ENCODE peak calls at places on chromosomes 2 and 18, in seven cellular contexts. One of them, this sample, is unnamed.

GRCh38 chr2:128311755-128312341 is 6.8 kb downstream of the HS6ST1 start:
- DNase-seq in GM23338: no peak
- DNase-seq in neural progenitor cell: peak
- DNase-seq in GM23248: no peak
- DNase-seq in HCT116: no peak
- DNase-seq in SK-N-SH: peak
- DNase-seq in PC-3: no peak
- DNase-seq in this sample: no peak

GRCh38 chr2:241817126-241817820 is 8.3 kb downstream of the NEU4 start:
- DNase-seq in GM23248: no peak
- DNase-seq in SK-N-SH: no peak
- DNase-seq in neural progenitor cell: no peak
- DNase-seq in GM23338: no peak
- DNase-seq in HCT116: no peak
- DNase-seq in PC-3: no peak
- DNase-seq in this sample: no peak

GRCh38 chr18:8625693-8626092 is 16.5 kb downstream of the RAB12 start:
- DNase-seq in GM23248: no peak
- DNase-seq in neural progenitor cell: no peak
- DNase-seq in GM23338: no peak
- DNase-seq in HCT116: no peak
- DNase-seq in PC-3: no peak
- DNase-seq in SK-N-SH: no peak
- DNase-seq in this sample: no peak

GRCh38 chr2:222479855-222480254 is 55.5 kb downstream of the SGPP2 start:
- DNase-seq in neural progenitor cell: no peak
- DNase-seq in GM23248: no peak
- DNase-seq in SK-N-SH: no peak
- DNase-seq in GM23338: no peak
- DNase-seq in PC-3: no peak
- DNase-seq in HCT116: no peak
- DNase-seq in this sample: no peak

GRCh38 chr2:240589381-240589780 is 2.8 kb downstream of the CAPN10 start:
- DNase-seq in SK-N-SH: no peak
- DNase-seq in GM23338: no peak
- DNase-seq in GM23248: no peak
- DNase-seq in HCT116: no peak
- DNase-seq in neural progenitor cell: no peak
- DNase-seq in PC-3: no peak
- DNase-seq in this sample: no peak

GRCh38 chr2:202377308-202377736 is 1.2 kb downstream of the BMPR2 start:
- DNase-seq in SK-N-SH: peak
- DNase-seq in HCT116: no peak
- DNase-seq in PC-3: peak
- DNase-seq in GM23338: peak
- DNase-seq in neural progenitor cell: peak
- DNase-seq in GM23248: peak
- DNase-seq in this sample: no peak

GRCh38 chr2:43519711-43520221 is 76.1 kb downstream of the THADA start:
- DNase-seq in SK-N-SH: no peak
- DNase-seq in GM23338: peak
- DNase-seq in PC-3: peak
- DNase-seq in GM23248: peak
- DNase-seq in neural progenitor cell: peak
- DNase-seq in HCT116: no peak
- DNase-seq in this sample: no peak

GRCh38 chr2:102186676-102187190 is at the start of gene IL1RL2:
- DNase-seq in neural progenitor cell: no peak
- DNase-seq in PC-3: no peak
- DNase-seq in GM23248: peak
- DNase-seq in SK-N-SH: no peak
- DNase-seq in GM23338: no peak
- DNase-seq in HCT116: no peak
- DNase-seq in this sample: no peak

GRCh38 chr2:176763871-176764404 is 448.7 kb upstream of the HNRNPA3 start:
- DNase-seq in GM23248: peak
- DNase-seq in PC-3: no peak
- DNase-seq in SK-N-SH: no peak
- DNase-seq in HCT116: no peak
- DNase-seq in GM23338: peak
- DNase-seq in neural progenitor cell: peak
- DNase-seq in this sample: no peak

GRCh38 chr2:176769499-176770350 is 442.9 kb upstream of the HNRNPA3 start:
- DNase-seq in GM23338: no peak
- DNase-seq in PC-3: no peak
- DNase-seq in HCT116: no peak
- DNase-seq in neural progenitor cell: no peak
- DNase-seq in GM23248: peak
- DNase-seq in SK-N-SH: no peak
- DNase-seq in this sample: no peak

GRCh38 chr2:176766005-176766404 is 446.6 kb upstream of the HNRNPA3 start:
- DNase-seq in PC-3: no peak
- DNase-seq in GM23248: no peak
- DNase-seq in GM23338: no peak
- DNase-seq in SK-N-SH: no peak
- DNase-seq in HCT116: no peak
- DNase-seq in neural progenitor cell: no peak
- DNase-seq in this sample: no peak

GRCh38 chr2:176769021-176769420 is 443.6 kb upstream of the HNRNPA3 start:
- DNase-seq in neural progenitor cell: no peak
- DNase-seq in PC-3: no peak
- DNase-seq in GM23338: no peak
- DNase-seq in SK-N-SH: no peak
- DNase-seq in GM23248: no peak
- DNase-seq in HCT116: no peak
- DNase-seq in this sample: no peak

DNA sequence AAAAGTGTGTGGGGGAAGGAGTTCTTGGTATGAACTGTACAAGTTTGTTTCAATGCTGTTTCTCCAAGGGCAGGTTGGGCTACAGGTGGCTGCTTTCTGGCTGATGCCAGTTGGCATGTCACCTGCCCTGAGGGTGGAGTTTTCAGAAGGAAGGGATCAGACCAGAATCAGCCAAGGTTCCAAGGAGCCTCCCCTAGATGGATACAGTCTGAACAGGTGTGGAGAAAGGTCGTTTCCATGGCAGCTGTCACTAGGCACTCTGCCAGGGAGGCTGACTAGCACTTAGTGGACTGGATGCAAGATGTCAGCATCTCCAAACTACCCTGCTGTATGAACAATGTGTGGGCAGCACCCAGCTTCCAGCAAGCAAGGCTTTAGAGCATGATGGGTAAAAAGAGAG is 444.4 kb upstream of the HNRNPA3 start:
- DNase-seq in GM23248: no peak
- DNase-seq in PC-3: peak
- DNase-seq in HCT116: no peak
- DNase-seq in neural progenitor cell: no peak
- DNase-seq in GM23338: no peak
- DNase-seq in SK-N-SH: no peak
- DNase-seq in this sample: no peak
- TF ChIP-seq EZH2phosphoT487 in GM23248: no peak
- TF ChIP-seq EZH2phosphoT487 in PC-3: no peak
- TF ChIP-seq EZH2phosphoT487 in HCT116: no peak
- TF ChIP-seq EZH2phosphoT487 in neural progenitor cell: no peak
- TF ChIP-seq EZH2phosphoT487 in GM23338: no peak
- TF ChIP-seq EZH2phosphoT487 in SK-N-SH: no peak
- TF ChIP-seq EZH2phosphoT487 in this sample: no peak

GRCh38 chr18:46262856-46263255 is 158.7 kb downstream of the HAUS1 start:
- DNase-seq in neural progenitor cell: no peak
- DNase-seq in PC-3: no peak
- DNase-seq in HCT116: no peak
- DNase-seq in SK-N-SH: no peak
- DNase-seq in GM23338: no peak
- DNase-seq in GM23248: no peak
- DNase-seq in this sample: no peak

GRCh38 chr18:46264255-46264654 is 160.1 kb downstream of the HAUS1 start:
- DNase-seq in SK-N-SH: no peak
- DNase-seq in neural progenitor cell: peak
- DNase-seq in GM23338: peak
- DNase-seq in PC-3: no peak
- DNase-seq in GM23248: peak
- DNase-seq in HCT116: peak
- DNase-seq in this sample: no peak

GRCh38 chr18:46260016-46260878 is 156.1 kb downstream of the HAUS1 start:
- DNase-seq in HCT116: no peak
- DNase-seq in GM23338: no peak
- DNase-seq in GM23248: peak
- DNase-seq in SK-N-SH: no peak
- DNase-seq in neural progenitor cell: no peak
- DNase-seq in PC-3: peak
- DNase-seq in this sample: no peak

GRCh38 chr18:46260879-46261143 is 156.6 kb downstream of the HAUS1 start:
- DNase-seq in GM23338: no peak
- DNase-seq in PC-3: peak
- DNase-seq in SK-N-SH: no peak
- DNase-seq in neural progenitor cell: no peak
- DNase-seq in GM23248: no peak
- DNase-seq in HCT116: no peak
- DNase-seq in this sample: no peak

GRCh38 chr18:46261799-46262198 is 157.6 kb downstream of the HAUS1 start:
- DNase-seq in neural progenitor cell: no peak
- DNase-seq in GM23338: peak
- DNase-seq in HCT116: no peak
- DNase-seq in SK-N-SH: no peak
- DNase-seq in GM23248: peak
- DNase-seq in PC-3: no peak
- DNase-seq in this sample: no peak
- TF ChIP-seq EZH2phosphoT487 in neural progenitor cell: no peak
- TF ChIP-seq EZH2phosphoT487 in GM23338: no peak
- TF ChIP-seq EZH2phosphoT487 in HCT116: no peak
- TF ChIP-seq EZH2phosphoT487 in SK-N-SH: no peak
- TF ChIP-seq EZH2phosphoT487 in GM23248: no peak
- TF ChIP-seq EZH2phosphoT487 in PC-3: no peak
- TF ChIP-seq EZH2phosphoT487 in this sample: no peak

DNA sequence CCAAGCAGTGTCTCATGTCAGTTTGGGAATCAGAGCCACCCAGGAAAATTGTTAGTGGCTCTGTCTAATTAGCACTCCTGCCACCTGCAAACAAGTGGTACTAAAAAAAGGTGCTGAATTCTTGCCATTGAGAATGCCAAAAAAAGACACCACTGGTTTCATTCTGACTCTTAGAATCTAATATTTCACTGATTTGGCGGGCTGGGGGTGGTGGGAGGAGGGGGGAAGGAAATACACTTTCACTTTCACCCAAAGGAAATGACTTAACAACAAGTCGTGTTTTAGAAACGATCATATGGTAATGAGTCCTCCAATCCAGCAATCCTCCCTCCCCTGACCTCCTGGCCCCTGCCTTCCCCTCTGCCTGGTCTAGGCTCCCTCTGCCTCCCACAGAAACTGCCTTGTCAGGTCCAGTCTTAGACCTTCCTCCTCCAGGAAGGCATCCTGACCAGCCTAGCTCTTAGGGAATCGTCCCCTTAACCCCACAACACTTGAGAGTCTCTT is 4.4 kb upstream of the KLHL29 start:
- DNase-seq in PC-3: peak
- DNase-seq in HCT116: no peak
- DNase-seq in SK-N-SH: no peak
- DNase-seq in neural progenitor cell: no peak
- DNase-seq in GM23338: no peak
- DNase-seq in GM23248: no peak
- DNase-seq in this sample: peak
- TF ChIP-seq EZH2phosphoT487 in PC-3: no peak
- TF ChIP-seq EZH2phosphoT487 in HCT116: no peak
- TF ChIP-seq EZH2phosphoT487 in SK-N-SH: no peak
- TF ChIP-seq EZH2phosphoT487 in neural progenitor cell: no peak
- TF ChIP-seq EZH2phosphoT487 in GM23338: no peak
- TF ChIP-seq EZH2phosphoT487 in GM23248: no peak
- TF ChIP-seq EZH2phosphoT487 in this sample: no peak

DNA sequence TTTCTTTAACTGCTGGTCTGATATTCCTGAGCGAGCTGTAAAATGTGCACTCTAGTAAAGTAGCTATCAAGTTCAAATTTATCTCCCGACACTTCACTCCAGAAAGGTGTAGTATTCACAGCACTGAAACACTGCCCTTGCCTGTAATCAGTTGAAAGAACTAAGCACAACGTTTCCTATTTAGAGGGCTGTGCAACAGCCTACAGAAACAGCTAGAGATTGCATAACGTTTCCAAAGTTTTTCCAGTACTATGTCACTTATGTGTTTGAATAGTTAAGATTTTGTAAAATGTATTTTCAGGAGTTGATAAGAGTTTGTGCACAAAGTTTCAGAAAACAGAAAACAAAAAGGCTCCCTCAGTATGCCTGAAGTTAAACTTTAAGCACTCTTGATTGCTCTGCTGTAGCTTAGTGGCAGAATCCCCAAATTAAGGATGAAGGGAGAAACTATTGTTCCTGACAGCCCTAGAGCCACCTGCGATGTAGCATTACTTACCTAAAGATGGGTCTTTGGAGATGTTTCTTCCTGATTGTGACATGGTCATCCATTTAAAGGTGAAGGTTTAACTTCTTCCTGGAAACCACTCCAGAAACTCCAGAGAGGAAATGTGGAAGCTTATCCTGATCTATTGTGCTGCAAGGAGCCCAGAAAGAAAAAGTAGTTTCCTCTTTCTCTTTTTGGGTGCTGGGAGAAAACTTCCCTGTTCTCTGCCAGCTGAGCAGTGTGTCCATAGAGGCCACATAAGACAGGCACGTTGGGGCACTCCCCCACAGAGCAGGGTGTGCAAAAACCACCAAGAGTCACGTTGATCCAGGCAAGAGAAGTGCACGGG is 538 bp downstream of the PDE1A start:
- DNase-seq in GM23248: peak
- DNase-seq in SK-N-SH: no peak
- DNase-seq in PC-3: no peak
- DNase-seq in HCT116: no peak
- DNase-seq in GM23338: no peak
- DNase-seq in neural progenitor cell: no peak
- DNase-seq in this sample: no peak
- TF ChIP-seq EZH2phosphoT487 in GM23248: no peak
- TF ChIP-seq EZH2phosphoT487 in SK-N-SH: no peak
- TF ChIP-seq EZH2phosphoT487 in PC-3: no peak
- TF ChIP-seq EZH2phosphoT487 in HCT116: no peak
- TF ChIP-seq EZH2phosphoT487 in GM23338: no peak
- TF ChIP-seq EZH2phosphoT487 in neural progenitor cell: no peak
- TF ChIP-seq EZH2phosphoT487 in this sample: no peak

DNA sequence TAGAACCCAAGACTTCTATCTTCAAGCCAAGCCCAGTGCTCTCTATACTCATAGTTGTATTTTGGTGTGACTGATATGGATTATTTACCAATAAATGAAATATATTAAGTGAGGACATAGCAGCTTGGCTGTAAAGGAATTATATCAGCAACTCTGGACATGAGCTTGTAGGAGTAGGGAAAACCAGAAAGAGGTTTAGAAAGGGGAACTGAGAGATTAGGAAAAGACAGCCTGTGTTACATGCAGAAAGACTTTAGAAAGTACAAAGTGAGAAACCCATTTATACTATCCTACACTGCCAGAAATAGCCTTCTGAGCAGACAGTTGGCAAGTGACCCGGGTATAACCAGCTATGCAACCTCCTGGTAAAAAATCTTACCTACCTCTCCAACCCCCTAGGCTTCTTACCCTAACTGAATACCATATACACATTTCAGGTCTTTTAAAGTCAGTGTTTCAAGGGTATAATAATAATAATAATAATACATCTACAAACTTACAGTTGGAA is 134.1 kb downstream of the ANKRD44 start:
- DNase-seq in GM23338: no peak
- DNase-seq in PC-3: no peak
- DNase-seq in HCT116: no peak
- DNase-seq in neural progenitor cell: no peak
- DNase-seq in GM23248: no peak
- DNase-seq in SK-N-SH: no peak
- DNase-seq in this sample: no peak
- TF ChIP-seq EZH2phosphoT487 in GM23338: no peak
- TF ChIP-seq EZH2phosphoT487 in PC-3: no peak
- TF ChIP-seq EZH2phosphoT487 in HCT116: no peak
- TF ChIP-seq EZH2phosphoT487 in neural progenitor cell: no peak
- TF ChIP-seq EZH2phosphoT487 in GM23248: no peak
- TF ChIP-seq EZH2phosphoT487 in SK-N-SH: no peak
- TF ChIP-seq EZH2phosphoT487 in this sample: no peak